ENCODE peak calls at places on chromosomes 11 and 22, in six cellular contexts. J, S, E, B, K and O are unnamed samples.

GRCh38 chr22:44661070-44661469 is 40.9 kb upstream of the PRR5 start:
- DNase-seq in J (no peak), S (no peak), B (no peak), E (no peak), K (no peak), O (no peak)

GRCh38 chr11:67195971-67196418 is 70.3 kb upstream of the GRK2 start:
- DNase-seq in J (peak; percentile 89), E (peak; percentile 72), B (no peak), S (peak; percentile 69), K (no peak), O (no peak)

GRCh38 chr11:75333022-75333806 is 18.2 kb downstream of the ARRB1 start:
- DNase-seq in K (no peak), S (no peak), B (no peak), E (no peak), J (no peak), O (no peak)

GRCh38 chr11:31956310-31956709 is 134.6 kb upstream of the RCN1 start:
- DNase-seq in S (no peak), K (no peak), B (no peak), J (peak; percentile 50), E (no peak), O (no peak)

GRCh38 chr22:42188808-42189447 is 58.3 kb upstream of the CYP2D6 start:
- DNase-seq in S (no peak), B (no peak), J (peak; percentile 46), K (no peak), E (peak; percentile 48), O (no peak)

GRCh38 chr22:35064664-35065063 is 1.3 kb upstream of the ISX start:
- DNase-seq in K (no peak), J (peak; percentile 6), S (no peak), B (no peak), E (peak; percentile 6), O (no peak)

GRCh38 chr11:112778091-112778889 is 182.9 kb upstream of the NCAM1 start:
- DNase-seq in J (no peak), S (no peak), K (no peak), B (no peak), E (no peak), O (no peak)

GRCh38 chr11:44727373-44728084 is 767 bp downstream of the TSPAN18 start:
- DNase-seq in K (peak; percentile 85), J (peak; percentile 71), S (peak; percentile 62), E (peak; percentile 69), B (peak; percentile 59), O (peak; percentile 65)

GRCh38 chr11:69889400-69890372 is 70.5 kb upstream of the FGF3 start:
- DNase-seq in B (no peak), J (no peak), K (no peak), S (no peak), E (no peak), O (no peak)

GRCh38 chr11:57484141-57484710 is 23.9 kb downstream of the RTN4RL2 start:
- DNase-seq in K (no peak), S (no peak), J (no peak), E (no peak), B (no peak), O (no peak)

GRCh38 chr11:925496-926301 is at the start of gene AP2A2:
- DNase-seq in S (peak; percentile 88), J (peak; percentile 87), B (peak; percentile 79), K (peak; percentile 95), E (peak; percentile 91), O (peak; percentile 88)

GRCh38 chr11:73393479-73394415 is 17.5 kb downstream of the RELT start:
- DNase-seq in K (peak; percentile 74), J (peak; percentile 79), E (peak; percentile 37), B (peak; percentile 44), S (peak; percentile 82), O (peak; percentile 57)

GRCh38 chr22:24994070-24994763 is 41.7 kb downstream of the KIAA1671 start:
- DNase-seq in S (no peak), E (peak; percentile 80), K (no peak), B (no peak), J (peak; percentile 25), O (no peak)

GRCh38 chr11:639324-639977 is 2.4 kb downstream of the DRD4 start:
- DNase-seq in S (no peak), B (no peak), E (no peak), J (no peak), K (no peak), O (no peak)

GRCh38 chr22:29259253-29259899 is 8.4 kb downstream of the RHBDD3 start:
- DNase-seq in J (no peak), S (no peak), E (no peak), K (no peak), B (no peak), O (no peak)

GRCh38 chr11:3840870-3841425 is at the start of gene RHOG:
- DNase-seq in K (peak; percentile 87), B (no peak), E (peak; percentile 76), J (no peak), S (peak; percentile 87), O (peak; percentile 56)

GRCh38 chr22:18110194-18110943 is at the start of gene TUBA8:
- DNase-seq in J (peak; percentile 56), E (no peak), S (peak; percentile 20), K (peak; percentile 75), B (no peak), O (no peak)

GRCh38 chr11:80519591-80520258 is 1078.9 kb upstream of the TENM4 start:
- DNase-seq in E (no peak), S (no peak), J (no peak), K (no peak), B (no peak), O (no peak)

GRCh38 chr22:27621671-27622070 is 179.9 kb downstream of the MN1 start:
- DNase-seq in S (no peak), E (no peak), B (no peak), J (no peak), K (no peak), O (no peak)

GRCh38 chr22:46792841-46793261 is 30.4 kb downstream of the TBC1D22A start:
- DNase-seq in K (no peak), B (no peak), E (no peak), J (no peak), S (no peak), O (no peak)

GRCh38 chr11:125924384-125925007 is 20.2 kb downstream of the DDX25 start:
- DNase-seq in E (no peak), J (no peak), B (no peak), K (no peak), S (no peak), O (no peak)

GRCh38 chr11:97722065-97722464 is 1298.7 kb upstream of the CNTN5 start:
- DNase-seq in K (no peak), S (peak; percentile 94), B (no peak), E (peak; percentile 31), J (peak; percentile 1), O (no peak)